ENCODE peak calls at places on chromosomes 4 and X, in four cellular contexts. One of them, this sample, is unnamed.

GRCh38 chr4:95778666-95779065 is 61.2 kb upstream of the PDHA2 start:
- DNase-seq in prostate gland: no peak
- DNase-seq in H1: no peak
- DNase-seq in ovary: no peak
- DNase-seq in this sample: no peak

GRCh38 chrX:130108647-130109428 is 1.5 kb downstream of the ELF4 start:
- DNase-seq in prostate gland: no peak
- DNase-seq in H1: no peak
- DNase-seq in ovary: no peak
- DNase-seq in this sample: no peak

GRCh38 chrX:126237524-126237923 is 71.4 kb upstream of the DCAF12L2 start:
- DNase-seq in prostate gland: no peak
- DNase-seq in H1: no peak
- DNase-seq in ovary: no peak
- DNase-seq in this sample: no peak

GRCh38 chr4:75675004-75675531 is 1.9 kb upstream of the G3BP2 start:
- DNase-seq in prostate gland: no peak
- DNase-seq in H1: no peak
- DNase-seq in ovary: no peak
- DNase-seq in this sample: no peak

GRCh38 chr4:84578540-84579409 is 4.2 kb upstream of the CDS1 start:
- DNase-seq in ovary: no peak
- DNase-seq in prostate gland: peak
- DNase-seq in H1: no peak
- DNase-seq in this sample: no peak

GRCh38 chr4:40514409-40515025 is 115.1 kb downstream of the RBM47 start:
- DNase-seq in ovary: no peak
- DNase-seq in H1: no peak
- DNase-seq in prostate gland: peak
- DNase-seq in this sample: no peak

GRCh38 chrX:17535229-17535628 is 160.2 kb downstream of the NHS start:
- DNase-seq in ovary: no peak
- DNase-seq in prostate gland: no peak
- DNase-seq in H1: peak
- DNase-seq in this sample: no peak

GRCh38 chr4:141563721-141564120 is 72.7 kb upstream of the IL15 start:
- DNase-seq in prostate gland: no peak
- DNase-seq in ovary: no peak
- DNase-seq in H1: no peak
- DNase-seq in this sample: no peak

GRCh38 chr4:102696763-102697162 is 64.0 kb downstream of the MANBA start:
- DNase-seq in H1: no peak
- DNase-seq in prostate gland: no peak
- DNase-seq in ovary: no peak
- DNase-seq in this sample: no peak

GRCh38 chr4:168150651-168151050 is 58.3 kb downstream of the ANXA10 start:
- DNase-seq in ovary: no peak
- DNase-seq in prostate gland: no peak
- DNase-seq in H1: no peak
- DNase-seq in this sample: no peak

GRCh38 chrX:19954707-19955106 is 36.2 kb downstream of the BCLAF3 start:
- DNase-seq in H1: no peak
- DNase-seq in prostate gland: no peak
- DNase-seq in ovary: no peak
- DNase-seq in this sample: no peak

GRCh38 chr4:107862658-107863057 is 37.9 kb downstream of the SGMS2 start:
- DNase-seq in ovary: no peak
- DNase-seq in H1: no peak
- DNase-seq in prostate gland: no peak
- DNase-seq in this sample: no peak

GRCh38 chr4:25424539-25425228 is 47.6 kb downstream of the ANAPC4 start:
- DNase-seq in prostate gland: peak
- DNase-seq in H1: no peak
- DNase-seq in ovary: no peak
- DNase-seq in this sample: no peak

GRCh38 chrX:124984140-124984813 is 335.4 kb upstream of the TEX13C start:
- DNase-seq in H1: no peak
- DNase-seq in prostate gland: no peak
- DNase-seq in ovary: no peak
- DNase-seq in this sample: no peak

GRCh38 chr4:164446516-164446915 is 307.4 kb upstream of the SMIM31 start:
- DNase-seq in H1: no peak
- DNase-seq in prostate gland: no peak
- DNase-seq in ovary: no peak
- DNase-seq in this sample: no peak

GRCh38 chr4:139585468-139585867 is 29.4 kb upstream of the SETD7 start:
- DNase-seq in ovary: no peak
- DNase-seq in H1: no peak
- DNase-seq in prostate gland: no peak
- DNase-seq in this sample: no peak

GRCh38 chr4:25970241-25970675 is 56.2 kb downstream of the SMIM20 start:
- DNase-seq in prostate gland: no peak
- DNase-seq in H1: no peak
- DNase-seq in ovary: no peak
- DNase-seq in this sample: no peak

GRCh38 chr4:52949336-52949735 is 87.2 kb downstream of the RASL11B start:
- DNase-seq in prostate gland: no peak
- DNase-seq in H1: no peak
- DNase-seq in ovary: no peak
- DNase-seq in this sample: no peak

GRCh38 chr4:77493120-77493767 is 112.4 kb upstream of the CXCL13 start:
- DNase-seq in H1: no peak
- DNase-seq in prostate gland: no peak
- DNase-seq in ovary: no peak
- DNase-seq in this sample: no peak

GRCh38 chr4:73902038-73902637 is 32.9 kb downstream of the CXCL1 start:
- DNase-seq in ovary: no peak
- DNase-seq in H1: no peak
- DNase-seq in prostate gland: no peak
- DNase-seq in this sample: no peak

GRCh38 chr4:44736900-44737299 is 10.5 kb upstream of the GNPDA2 start:
- DNase-seq in H1: no peak
- DNase-seq in prostate gland: no peak
- DNase-seq in ovary: no peak
- DNase-seq in this sample: no peak

GRCh38 chr4:1927675-1928074 is 56.5 kb downstream of the NSD2 start:
- DNase-seq in prostate gland: no peak
- DNase-seq in ovary: no peak
- DNase-seq in H1: no peak
- DNase-seq in this sample: no peak

GRCh38 chr4:40897557-40898203 is 147.9 kb downstream of the NSUN7 start:
- DNase-seq in ovary: peak
- DNase-seq in prostate gland: peak
- DNase-seq in H1: peak
- DNase-seq in this sample: peak

GRCh38 chrX:120244735-120245498 is 5.7 kb upstream of the ZBTB33 start:
- DNase-seq in prostate gland: peak
- DNase-seq in H1: peak
- DNase-seq in ovary: peak
- DNase-seq in this sample: peak
- TF ChIP-seq POLR2A in prostate gland: no peak
- TF ChIP-seq POLR2A in H1: no peak
- TF ChIP-seq POLR2A in ovary: peak
- TF ChIP-seq POLR2A in this sample: no peak

GRCh38 chr4:10747186-10747585 is 62.6 kb upstream of the CLNK start:
- DNase-seq in ovary: no peak
- DNase-seq in H1: no peak
- DNase-seq in prostate gland: no peak
- DNase-seq in this sample: no peak
- H3K27ac ChIP-seq in ovary: no peak
- H3K27ac ChIP-seq in H1: no peak
- H3K27ac ChIP-seq in prostate gland: no peak
- H3K27ac ChIP-seq in this sample: peak

GRCh38 chr4:5708829-5709680 is 696 bp upstream of the EVC2 start:
- DNase-seq in H1: peak
- DNase-seq in ovary: peak
- DNase-seq in prostate gland: no peak
- DNase-seq in this sample: no peak
- H3K4me3 ChIP-seq in H1: peak
- H3K4me3 ChIP-seq in ovary: peak
- H3K4me3 ChIP-seq in prostate gland: peak
- H3K4me3 ChIP-seq in this sample: peak

GRCh38 chr4:38760915-38761314 is 21.9 kb downstream of the TLR10 start:
- DNase-seq in prostate gland: no peak
- DNase-seq in ovary: no peak
- DNase-seq in H1: no peak
- DNase-seq in this sample: no peak

GRCh38 chr4:38759790-38760122 is 23.0 kb downstream of the TLR10 start:
- DNase-seq in prostate gland: no peak
- DNase-seq in H1: no peak
- DNase-seq in ovary: no peak
- DNase-seq in this sample: no peak

GRCh38 chr4:38765391-38765790 is 17.4 kb downstream of the TLR10 start:
- DNase-seq in H1: no peak
- DNase-seq in ovary: no peak
- DNase-seq in prostate gland: no peak
- DNase-seq in this sample: no peak

GRCh38 chr4:38764292-38764691 is 18.5 kb downstream of the TLR10 start:
- DNase-seq in prostate gland: no peak
- DNase-seq in H1: no peak
- DNase-seq in ovary: no peak
- DNase-seq in this sample: no peak

GRCh38 chr4:38762560-38762959 is 20.2 kb downstream of the TLR10 start:
- DNase-seq in prostate gland: no peak
- DNase-seq in H1: no peak
- DNase-seq in ovary: no peak
- DNase-seq in this sample: no peak
- TF ChIP-seq POLR2A in prostate gland: no peak
- TF ChIP-seq POLR2A in H1: no peak
- TF ChIP-seq POLR2A in ovary: no peak
- TF ChIP-seq POLR2A in this sample: no peak

GRCh38 chr4:913280-913618 is 18.9 kb downstream of the GAK start:
- DNase-seq in H1: no peak
- DNase-seq in ovary: no peak
- DNase-seq in prostate gland: no peak
- DNase-seq in this sample: no peak
- H3K27ac ChIP-seq in H1: no peak
- H3K27ac ChIP-seq in ovary: no peak
- H3K27ac ChIP-seq in prostate gland: peak
- H3K27ac ChIP-seq in this sample: no peak

DNA sequence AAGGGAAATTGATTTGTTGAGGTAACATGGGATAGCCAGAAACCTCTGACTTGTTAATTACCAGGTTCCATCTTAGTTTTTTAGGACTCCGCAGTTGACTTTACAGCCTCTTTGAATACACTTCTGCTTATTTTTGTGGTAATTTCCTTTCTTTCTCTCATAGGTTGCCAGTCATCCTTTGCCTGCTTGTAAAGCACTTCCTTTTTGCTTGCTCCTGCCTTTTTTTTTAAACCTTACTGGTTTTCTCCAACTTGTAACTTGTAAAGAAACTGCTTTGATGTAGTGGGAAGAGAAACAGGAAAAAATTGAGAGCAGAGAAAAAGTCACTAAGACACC is 2.6 kb downstream of the PGK1 start:
- DNase-seq in prostate gland: no peak
- DNase-seq in ovary: no peak
- DNase-seq in H1: no peak
- DNase-seq in this sample: no peak
- H3K4me3 ChIP-seq in prostate gland: no peak
- H3K4me3 ChIP-seq in ovary: no peak
- H3K4me3 ChIP-seq in H1: peak
- H3K4me3 ChIP-seq in this sample: no peak

DNA sequence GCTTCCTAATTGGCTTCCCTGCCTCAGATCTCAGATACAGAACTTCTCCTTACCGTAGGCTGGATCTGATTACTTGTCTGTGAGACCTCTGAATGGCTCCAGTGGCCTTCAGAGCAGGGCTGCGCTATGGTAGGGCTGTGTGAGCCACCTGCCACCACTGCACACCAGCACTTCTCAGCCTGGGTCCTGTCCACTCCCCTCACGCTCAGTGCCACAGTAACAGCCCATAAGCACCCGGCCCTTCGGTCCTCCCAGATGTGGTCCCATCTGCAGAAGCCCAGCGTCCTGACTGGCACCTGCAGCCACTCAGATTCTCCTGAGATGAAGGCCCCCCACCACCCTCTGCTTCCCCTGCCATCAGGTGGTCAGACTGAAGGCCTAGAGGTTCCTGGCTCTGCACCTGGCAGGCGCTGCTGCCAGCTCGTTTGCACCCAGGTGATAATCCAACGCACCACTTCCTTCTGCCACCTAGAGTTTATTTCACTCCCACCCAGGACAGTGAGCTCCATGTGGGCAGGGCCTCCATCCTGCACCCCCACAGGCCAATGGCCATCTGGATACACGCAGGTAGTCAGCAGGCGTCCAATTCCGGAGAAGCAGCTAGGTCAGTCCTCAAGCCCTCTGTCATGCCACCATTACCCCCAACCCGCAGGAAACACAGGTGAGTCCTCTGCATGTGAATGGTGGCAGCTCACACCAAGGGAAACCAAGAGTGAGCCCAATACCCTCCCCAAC is 5.4 kb downstream of the WDR1 start:
- DNase-seq in prostate gland: no peak
- DNase-seq in ovary: no peak
- DNase-seq in H1: peak
- DNase-seq in this sample: no peak
- TF ChIP-seq POLR2A in prostate gland: no peak
- TF ChIP-seq POLR2A in ovary: no peak
- TF ChIP-seq POLR2A in H1: no peak
- TF ChIP-seq POLR2A in this sample: no peak

This sample was measured in tibial nerve.